ENCODE peak calls at places on chromosomes 7 and 10, in nine cellular contexts. O is KG1; H is CD8-positive, alpha-beta memory T cell; Q is CD8-positive, alpha-beta T cell; U is occipital lobe; T is GF-D8; Y is T-helper 1 cell; F is gastrocnemius medialis; C is coronary artery. I is an unnamed sample.

GRCh38 chr7:143408686-143409551 is at the start of gene EPHA1:
- DNase-seq in O (no peak), H (peak), Q (peak), U (no peak), T (no peak), Y (peak), F (no peak), C (no peak), I (peak)

GRCh38 chr7:68509603-68510002 is 1088.7 kb upstream of the AUTS2 start:
- DNase-seq in O (no peak), H (no peak), Q (no peak), U (no peak), T (no peak), Y (no peak), F (no peak), C (no peak), I (no peak)

GRCh38 chr10:57661206-57661605 is 606.5 kb downstream of the IPMK start:
- DNase-seq in O (no peak), H (no peak), Q (no peak), U (no peak), T (no peak), Y (no peak), F (no peak), C (no peak), I (no peak)

GRCh38 chr7:85186083-85186520 is 754 bp downstream of the SEMA3D start:
- DNase-seq in O (peak), H (no peak), Q (no peak), U (no peak), T (no peak), Y (no peak), F (no peak), C (peak), I (peak)

GRCh38 chr7:542935-543789 is 23.5 kb upstream of the PDGFA start:
- DNase-seq in O (no peak), H (no peak), Q (no peak), U (no peak), T (no peak), Y (no peak), F (no peak), C (peak), I (peak)

GRCh38 chr7:66146701-66147100 is 32.1 kb downstream of the CRCP start:
- DNase-seq in O (no peak), H (no peak), Q (no peak), U (no peak), T (no peak), Y (no peak), F (no peak), C (no peak), I (no peak)

GRCh38 chr7:17069146-17069545 is 187.4 kb upstream of the AGR3 start:
- DNase-seq in O (no peak), H (no peak), Q (no peak), U (no peak), T (no peak), Y (no peak), F (no peak), C (no peak), I (no peak)

GRCh38 chr10:122765412-122765811 is 65.8 kb upstream of the C10orf120 start:
- DNase-seq in O (no peak), H (no peak), Q (no peak), U (no peak), T (no peak), Y (no peak), F (no peak), C (no peak), I (no peak)

GRCh38 chr10:131679926-131680325 is 220.9 kb upstream of the PPP2R2D start:
- DNase-seq in O (no peak), H (no peak), Q (no peak), U (no peak), T (no peak), Y (no peak), F (no peak), C (no peak), I (no peak)